ENCODE peak calls at places on chromosome 19, in six cellular contexts. T, P, F, A, V and G are unnamed samples.
A peak's percentile ranks its signal among the peaks of the same experiment; 100 is the strongest.

GRCh38 chr19:2512523-2513431 is 36.9 kb downstream of the GADD45B start:
- DNase-seq in P (no peak), A (no peak), V (no peak), F (no peak), T (no peak), G (no peak)

GRCh38 chr19:2032296-2032941 is 16.9 kb upstream of the BTBD2 start:
- DNase-seq in P (peak; percentile 90), V (no peak), F (no peak), T (peak; percentile 91), A (peak; percentile 14), G (peak; percentile 83)

GRCh38 chr19:31317098-31317497 is 32.1 kb downstream of the TSHZ3 start:
- DNase-seq in T (no peak), P (no peak), V (no peak), A (no peak), F (no peak), G (no peak)

GRCh38 chr19:39297931-39298634 is 1.9 kb downstream of the IFNL1 start:
- DNase-seq in A (no peak), T (no peak), V (peak; percentile 19), F (no peak), P (no peak), G (no peak)

GRCh38 chr19:39967561-39967960 is 3.4 kb upstream of the PSMC4 start:
- DNase-seq in V (no peak), A (no peak), F (no peak), P (no peak), T (no peak), G (no peak)

GRCh38 chr19:54532528-54532927 is 29.9 kb downstream of the LAIR2 start:
- DNase-seq in F (peak; percentile 88), T (no peak), A (no peak), V (no peak), P (no peak), G (no peak)

GRCh38 chr19:5023128-5023571 is 54.2 kb downstream of the KDM4B start:
- DNase-seq in A (no peak), P (no peak), F (no peak), V (no peak), T (peak; percentile 46), G (no peak)

GRCh38 chr19:10292206-10292788 is 2.5 kb downstream of the ICAM5 start:
- DNase-seq in A (no peak), P (peak; percentile 30), T (peak; percentile 67), V (peak; percentile 65), F (peak; percentile 95), G (no peak)

GRCh38 chr19:10009269-10009665 is 1.0 kb downstream of the COL5A3 start:
- DNase-seq in A (no peak), V (peak; percentile 24), F (no peak), P (no peak), T (peak; percentile 89), G (no peak)

GRCh38 chr19:41175825-41176734 is 16.9 kb upstream of the CYP2S1 start:
- DNase-seq in V (no peak), A (no peak), F (no peak), T (no peak), P (peak; percentile 97), G (no peak)

GRCh38 chr19:34504273-34504808 is 22.8 kb downstream of the WTIP start:
- DNase-seq in V (no peak), P (no peak), F (no peak), A (no peak), T (no peak), G (no peak)

GRCh38 chr19:37932985-37933953 is 26.3 kb downstream of the SIPA1L3 start:
- DNase-seq in T (no peak), P (peak; percentile 74), A (no peak), F (peak; percentile 37), V (no peak), G (no peak)

GRCh38 chr19:3132971-3133792 is 2.7 kb upstream of the GNA15 start:
- DNase-seq in P (peak; percentile 12), T (no peak), F (peak; percentile 78), A (no peak), V (peak; percentile 52), G (peak; percentile 85)

GRCh38 chr19:58346961-58347929 is 6.0 kb downstream of the A1BG start:
- DNase-seq in P (peak; percentile 57), V (peak; percentile 55), A (peak; percentile 14), F (peak; percentile 90), T (no peak), G (peak; percentile 68)

GRCh38 chr19:55545443-55545842 is at the start of gene SBK3:
- DNase-seq in P (no peak), F (no peak), T (no peak), A (no peak), V (no peak), G (no peak)

GRCh38 chr19:29117926-29118325 is 95.0 kb downstream of the UQCRFS1 start:
- DNase-seq in F (no peak), P (no peak), V (no peak), T (no peak), A (no peak), G (no peak)

GRCh38 chr19:3725640-3726310 is 17.6 kb downstream of the TJP3 start:
- DNase-seq in T (no peak), V (no peak), A (no peak), F (no peak), P (peak; percentile 43), G (peak; percentile 78)

GRCh38 chr19:18170714-18171255 is 2.8 kb upstream of the IFI30 start:
- DNase-seq in T (peak; percentile 58), P (no peak), F (peak; percentile 91), A (no peak), V (no peak), G (no peak)

GRCh38 chr19:7645159-7645558 is 8.2 kb downstream of the STXBP2 start:
- DNase-seq in T (no peak), A (no peak), P (no peak), F (no peak), V (no peak), G (no peak)